ENCODE peak calls at places on chromosomes 5 and 9, in four cellular contexts. One of them, this sample, is unnamed.

GRCh38 chr5:105680858-105681257 is 1989.9 kb downstream of the EFNA5 start:
- DNase-seq in PC-3: no peak
- DNase-seq in ascending aorta: no peak
- DNase-seq in AG09309: no peak
- DNase-seq in this sample: no peak

GRCh38 chr9:27292646-27293045 is 4.3 kb downstream of the EQTN start:
- DNase-seq in AG09309: peak; percentile 32
- DNase-seq in ascending aorta: no peak
- DNase-seq in PC-3: no peak
- DNase-seq in this sample: no peak

GRCh38 chr5:141485305-141486055 is 650 bp downstream of the PCDHGC4 start:
- DNase-seq in PC-3: no peak
- DNase-seq in ascending aorta: no peak
- DNase-seq in AG09309: no peak
- DNase-seq in this sample: no peak

GRCh38 chr5:132479812-132480441 is 10.6 kb downstream of the IRF1 start:
- DNase-seq in PC-3: no peak
- DNase-seq in AG09309: no peak
- DNase-seq in ascending aorta: no peak
- DNase-seq in this sample: no peak

GRCh38 chr9:99387416-99387815 is 165.3 kb downstream of the SEC61B start:
- DNase-seq in PC-3: no peak
- DNase-seq in AG09309: no peak
- DNase-seq in ascending aorta: no peak
- DNase-seq in this sample: no peak

GRCh38 chr5:159463590-159464321 is 133.5 kb upstream of the IL12B start:
- DNase-seq in PC-3: peak; percentile 71
- DNase-seq in AG09309: no peak
- DNase-seq in ascending aorta: no peak
- DNase-seq in this sample: no peak

GRCh38 chr9:93968451-93969327 is 13.5 kb upstream of the BARX1 start:
- DNase-seq in AG09309: no peak
- DNase-seq in ascending aorta: no peak
- DNase-seq in PC-3: peak; percentile 54
- DNase-seq in this sample: no peak

GRCh38 chr9:109166771-109167601 is at the start of gene FRRS1L:
- DNase-seq in ascending aorta: no peak
- DNase-seq in PC-3: no peak
- DNase-seq in AG09309: no peak
- DNase-seq in this sample: no peak

GRCh38 chr9:82206490-82206889 is 217.9 kb downstream of the SPATA31D1 start:
- DNase-seq in AG09309: no peak
- DNase-seq in ascending aorta: no peak
- DNase-seq in PC-3: peak; percentile 5
- DNase-seq in this sample: no peak

DNA sequence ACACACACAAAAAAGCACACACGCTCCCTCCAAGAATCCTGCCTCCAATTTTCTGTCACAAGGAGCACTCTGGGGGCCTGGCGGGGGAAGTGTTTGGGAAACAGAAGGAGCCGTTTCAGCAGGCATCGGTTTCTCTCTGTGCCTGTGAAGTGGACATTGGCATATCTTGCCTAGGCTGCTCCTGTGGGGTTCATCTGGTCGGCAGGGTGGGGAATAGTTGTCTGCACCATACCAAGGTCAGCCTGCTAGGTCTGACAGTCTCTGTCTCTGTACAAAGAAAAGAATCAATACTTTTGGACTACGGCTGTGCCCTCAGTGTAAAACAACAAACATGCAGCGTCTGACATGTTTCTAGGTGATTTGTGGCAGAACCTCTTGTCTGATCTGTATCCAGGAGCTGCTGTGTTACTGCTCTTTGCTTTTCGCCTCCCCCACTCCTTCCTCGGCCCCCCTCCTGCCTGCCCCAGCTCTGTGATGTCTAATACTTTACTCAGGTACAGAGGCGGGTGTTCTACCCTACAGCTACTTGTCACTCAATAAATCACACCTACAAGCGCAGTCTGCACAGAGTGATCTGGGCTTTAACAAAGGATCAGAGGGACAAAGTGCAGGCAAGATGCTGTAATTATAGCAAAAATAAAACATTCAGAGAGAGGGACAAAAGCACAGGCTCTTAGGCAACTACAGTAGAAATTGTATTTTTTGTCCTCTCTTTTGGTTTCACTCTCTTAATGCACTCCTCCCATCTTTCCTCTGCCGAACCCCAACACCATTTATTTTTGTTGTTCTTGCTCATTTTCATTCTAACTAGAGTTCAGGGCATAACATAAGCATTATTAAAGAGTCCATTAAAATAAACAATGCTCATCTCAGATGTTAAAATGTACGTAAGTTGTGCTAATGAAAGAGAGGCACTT is 216.7 kb downstream of the BNC2 start:
- DNase-seq in PC-3: no peak
- DNase-seq in AG09309: no peak
- DNase-seq in ascending aorta: no peak
- DNase-seq in this sample: no peak
- H3K4me3 ChIP-seq in PC-3: no peak overlapping the region
- H3K4me3 ChIP-seq in AG09309: no peak overlapping the region
- H3K4me3 ChIP-seq in ascending aorta: peak overlapping the region; percentile 13
- H3K4me3 ChIP-seq in this sample: peak overlapping the region; percentile 40

GRCh38 chr5:168209561-168209960 is 81.9 kb upstream of the WWC1 start:
- DNase-seq in PC-3: no peak
- DNase-seq in ascending aorta: no peak
- DNase-seq in AG09309: peak; percentile 10
- DNase-seq in this sample: no peak
- TF ChIP-seq CTCF in PC-3: no peak
- TF ChIP-seq CTCF in ascending aorta: no peak
- TF ChIP-seq CTCF in AG09309: no peak
- TF ChIP-seq CTCF in this sample: no peak

GRCh38 chr5:493758-494157 is 30.5 kb downstream of the SLC9A3 start:
- DNase-seq in AG09309: no peak
- DNase-seq in ascending aorta: no peak
- DNase-seq in PC-3: no peak
- DNase-seq in this sample: no peak
- H3K4me3 ChIP-seq in AG09309: no peak overlapping the region
- H3K4me3 ChIP-seq in ascending aorta: no peak overlapping the region
- H3K4me3 ChIP-seq in PC-3: no peak overlapping the region
- H3K4me3 ChIP-seq in this sample: no peak overlapping the region

DNA sequence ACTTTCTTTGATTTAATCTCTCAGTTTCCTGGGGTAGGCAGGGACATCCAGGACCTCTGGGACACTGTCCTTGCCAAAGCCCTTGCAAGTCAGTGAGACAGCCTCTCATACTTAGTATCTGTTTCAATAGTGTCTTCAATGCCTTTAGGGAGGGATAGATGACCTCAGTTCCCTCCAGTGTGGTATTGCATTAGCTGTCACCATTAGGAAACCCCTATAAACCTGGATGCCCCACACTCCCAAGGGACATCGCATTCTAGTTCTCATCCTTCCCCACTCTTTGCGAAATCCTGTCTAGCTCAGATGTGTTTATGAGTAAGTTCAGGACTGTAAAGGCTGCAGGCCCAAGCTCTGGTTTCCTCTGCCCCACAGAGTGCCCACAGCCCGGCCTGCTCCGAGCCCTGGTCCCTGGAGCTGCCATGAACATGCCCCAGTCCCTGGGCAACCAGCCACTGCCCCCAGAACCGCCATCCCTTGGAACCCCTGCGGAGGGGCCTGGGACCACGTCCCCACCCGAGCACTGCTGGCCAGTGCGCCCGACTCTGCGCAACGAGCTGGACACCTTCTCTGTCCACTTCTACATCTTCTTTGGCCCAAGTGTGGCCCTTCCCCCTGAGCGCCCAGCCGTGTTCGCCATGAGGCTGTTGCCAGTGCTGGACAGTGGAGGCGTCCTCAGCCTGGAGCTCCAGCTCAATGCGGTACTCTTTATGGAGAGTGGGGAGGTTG is 13.2 kb downstream of the TMEM8B start:
- DNase-seq in ascending aorta: no peak
- DNase-seq in AG09309: no peak
- DNase-seq in PC-3: no peak
- DNase-seq in this sample: no peak
- TF ChIP-seq CTCF in ascending aorta: no peak
- TF ChIP-seq CTCF in AG09309: no peak
- TF ChIP-seq CTCF in PC-3: no peak
- TF ChIP-seq CTCF in this sample: no peak

GRCh38 chr5:139245637-139246335 is 47.6 kb upstream of the SIL1 start:
- DNase-seq in AG09309: no peak
- DNase-seq in ascending aorta: no peak
- DNase-seq in PC-3: no peak
- DNase-seq in this sample: no peak
- H3K4me3 ChIP-seq in AG09309: no peak overlapping the region
- H3K4me3 ChIP-seq in ascending aorta: no peak overlapping the region
- H3K4me3 ChIP-seq in PC-3: no peak overlapping the region
- H3K4me3 ChIP-seq in this sample: no peak overlapping the region

DNA sequence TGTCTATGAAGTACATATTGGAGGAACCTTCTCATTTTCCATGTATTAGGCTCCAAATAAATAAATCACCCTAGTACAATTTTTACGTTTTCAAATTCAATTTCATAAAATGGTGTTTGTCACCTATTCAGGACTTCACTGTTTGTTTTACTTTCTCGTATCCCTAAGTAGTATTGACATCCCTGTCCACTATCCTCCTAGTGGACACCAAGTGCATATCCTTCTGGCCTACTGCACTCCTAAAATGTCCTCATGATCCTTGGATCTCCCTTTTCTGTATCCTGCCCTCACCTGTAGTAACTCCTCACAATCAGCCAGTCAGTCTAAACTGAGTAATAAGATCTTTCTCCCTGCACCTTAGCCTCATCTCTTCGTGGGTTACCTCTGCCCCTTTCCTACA is 539.9 kb downstream of the DMRTA1 start:
- DNase-seq in AG09309: no peak
- DNase-seq in PC-3: peak; percentile 9
- DNase-seq in ascending aorta: no peak
- DNase-seq in this sample: no peak
- TF ChIP-seq CTCF in AG09309: no peak
- TF ChIP-seq CTCF in PC-3: peak; percentile 39
- TF ChIP-seq CTCF in ascending aorta: no peak
- TF ChIP-seq CTCF in this sample: peak; percentile 32

DNA sequence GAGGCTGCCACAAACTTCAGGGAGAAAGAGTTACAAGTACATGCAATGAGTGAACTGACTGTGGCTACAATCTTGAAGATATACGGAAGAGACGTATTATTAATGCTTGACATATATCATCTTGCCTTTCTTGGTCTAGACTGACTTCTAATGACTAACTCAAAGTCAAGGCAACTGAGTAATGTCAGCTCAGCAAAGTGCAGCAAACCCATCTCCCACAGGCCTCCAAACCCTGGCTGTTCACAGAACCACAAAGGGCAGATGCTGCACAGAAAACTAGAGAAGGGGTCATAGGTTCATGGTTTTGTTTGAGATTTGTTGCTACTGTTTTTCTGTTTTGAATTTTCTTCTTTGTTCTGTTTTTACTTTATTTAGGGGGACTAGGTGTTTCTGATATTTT is 21.0 kb downstream of the IL7R start:
- DNase-seq in PC-3: no peak
- DNase-seq in AG09309: no peak
- DNase-seq in ascending aorta: no peak
- DNase-seq in this sample: no peak
- H3K4me3 ChIP-seq in PC-3: no peak overlapping the region
- H3K4me3 ChIP-seq in AG09309: no peak overlapping the region
- H3K4me3 ChIP-seq in ascending aorta: no peak overlapping the region
- H3K4me3 ChIP-seq in this sample: no peak overlapping the region

GRCh38 chr9:2466703-2467102 is 154.9 kb upstream of the VLDLR start:
- DNase-seq in PC-3: peak; percentile 5
- DNase-seq in ascending aorta: no peak
- DNase-seq in AG09309: no peak
- DNase-seq in this sample: no peak

GRCh38 chr9:2465921-2466460 is 155.6 kb upstream of the VLDLR start:
- DNase-seq in PC-3: peak; percentile 51
- DNase-seq in ascending aorta: no peak
- DNase-seq in AG09309: no peak
- DNase-seq in this sample: peak; percentile 82

GRCh38 chr9:2473691-2474090 is 147.9 kb upstream of the VLDLR start:
- DNase-seq in AG09309: no peak
- DNase-seq in PC-3: no peak
- DNase-seq in ascending aorta: no peak
- DNase-seq in this sample: no peak

GRCh38 chr9:2465516-2465915 is 156.1 kb upstream of the VLDLR start:
- DNase-seq in ascending aorta: no peak
- DNase-seq in PC-3: no peak
- DNase-seq in AG09309: no peak
- DNase-seq in this sample: no peak

GRCh38 chr9:2469681-2470141 is 151.9 kb upstream of the VLDLR start:
- DNase-seq in AG09309: no peak
- DNase-seq in PC-3: peak; percentile 41
- DNase-seq in ascending aorta: no peak
- DNase-seq in this sample: no peak
- TF ChIP-seq CTCF in AG09309: peak; percentile 18
- TF ChIP-seq CTCF in PC-3: peak; percentile 40
- TF ChIP-seq CTCF in ascending aorta: no peak
- TF ChIP-seq CTCF in this sample: peak; percentile 28

DNA sequence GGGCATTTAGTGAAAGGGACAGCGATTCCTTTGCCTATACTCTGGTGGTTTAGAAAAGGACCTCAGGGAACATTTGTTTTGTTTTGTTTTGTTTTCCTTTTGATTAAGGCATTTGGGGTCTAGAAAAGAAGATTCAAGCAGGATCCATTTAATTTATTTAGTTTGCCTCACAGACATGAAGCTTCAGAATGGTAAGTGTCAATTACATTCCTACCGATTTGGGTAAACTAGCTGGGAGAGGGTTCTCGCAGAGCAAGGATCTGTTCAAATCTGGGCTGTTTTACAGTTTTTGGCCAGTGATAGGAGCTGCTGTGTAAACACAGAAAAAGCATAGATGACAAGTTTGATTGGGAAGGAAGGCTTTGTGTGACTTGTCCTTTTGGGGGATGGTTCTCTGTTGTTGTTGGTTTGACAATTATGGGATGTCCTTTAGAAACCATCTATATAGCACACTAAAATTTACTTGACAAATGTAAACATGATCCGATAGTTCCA is 470.3 kb upstream of the WWC1 start:
- DNase-seq in PC-3: no peak
- DNase-seq in ascending aorta: no peak
- DNase-seq in AG09309: no peak
- DNase-seq in this sample: no peak
- H3K4me3 ChIP-seq in PC-3: no peak overlapping the region
- H3K4me3 ChIP-seq in ascending aorta: no peak overlapping the region
- H3K4me3 ChIP-seq in AG09309: no peak overlapping the region
- H3K4me3 ChIP-seq in this sample: no peak overlapping the region

GRCh38 chr5:37694867-37695266 is 145.0 kb downstream of the GDNF start:
- DNase-seq in AG09309: no peak
- DNase-seq in ascending aorta: no peak
- DNase-seq in PC-3: no peak
- DNase-seq in this sample: no peak

GRCh38 chr5:37695651-37696050 is 144.2 kb downstream of the GDNF start:
- DNase-seq in AG09309: no peak
- DNase-seq in ascending aorta: no peak
- DNase-seq in PC-3: no peak
- DNase-seq in this sample: no peak

GRCh38 chr5:37701868-37702267 is 138.0 kb downstream of the GDNF start:
- DNase-seq in ascending aorta: no peak
- DNase-seq in AG09309: no peak
- DNase-seq in PC-3: no peak
- DNase-seq in this sample: no peak

GRCh38 chr5:37696190-37697021 is 143.4 kb downstream of the GDNF start:
- DNase-seq in AG09309: no peak
- DNase-seq in PC-3: peak; percentile 82
- DNase-seq in ascending aorta: no peak
- DNase-seq in this sample: peak; percentile 84
- TF ChIP-seq CTCF in AG09309: no peak
- TF ChIP-seq CTCF in PC-3: no peak
- TF ChIP-seq CTCF in ascending aorta: no peak
- TF ChIP-seq CTCF in this sample: peak; percentile 30

This sample was measured in epithelial cell of proximal tubule.